ENCODE peak calls at places on chromosomes 4 and X, in four cellular contexts. F is GM12878, Z is SK-N-SH, T is K562. V is an unnamed sample.
A peak's percentile ranks its signal among the peaks of the same experiment; 100 is the strongest.

GRCh38 chrX:17588303-17588702 is 149.0 kb upstream of the SCML1 start:
- DNase-seq in F (no peak), Z (no peak), T (no peak), V (no peak)

GRCh38 chr4:19850909-19851308 is 400.8 kb upstream of the SLIT2 start:
- DNase-seq in F (no peak), Z (no peak), T (no peak), V (no peak)

GRCh38 chr4:105551968-105552746 is at the start of gene ARHGEF38:
- DNase-seq in F (no peak), Z (no peak), T (no peak), V (no peak)

GRCh38 chr4:145840162-145840768 is 98.4 kb downstream of the ZNF827 start:
- DNase-seq in F (peak; percentile 32), Z (peak; percentile 62), T (peak; percentile 15), V (peak; percentile 45)

GRCh38 chr4:181761130-181761529 is 482.1 kb upstream of the TENM3 start:
- DNase-seq in F (no peak), Z (no peak), T (no peak), V (no peak)

GRCh38 chr4:149790172-149790907 is 25.3 kb downstream of the IQCM start:
- DNase-seq in F (no peak), Z (no peak), T (no peak), V (no peak)

GRCh38 chr4:142516686-142517145 is 329.4 kb downstream of the INPP4B start:
- DNase-seq in F (no peak), Z (no peak), T (no peak), V (no peak)

GRCh38 chr4:112813790-112814189 is 176.8 kb downstream of the LARP7 start:
- DNase-seq in F (peak; percentile 67), Z (no peak), T (no peak), V (no peak)

GRCh38 chr4:170248576-170248975 is 158.8 kb upstream of the AADAT start:
- DNase-seq in F (no peak), Z (no peak), T (no peak), V (no peak)

GRCh38 chr4:40963912-40964478 is 214.2 kb downstream of the NSUN7 start:
- DNase-seq in F (no peak), Z (no peak), T (no peak), V (no peak)

GRCh38 chrX:132750312-132751042 is 208.0 kb downstream of the HS6ST2 start:
- DNase-seq in F (no peak), Z (no peak), T (no peak), V (no peak)

GRCh38 chr4:41652971-41653370 is 95.6 kb downstream of the PHOX2B start:
- DNase-seq in F (no peak), Z (no peak), T (no peak), V (no peak)

GRCh38 chr4:8847331-8847730 is 24.3 kb downstream of the HMX1 start:
- DNase-seq in F (no peak), Z (peak; percentile 10), T (no peak), V (no peak)

GRCh38 chr4:141058739-141059507 is 74.3 kb downstream of the RNF150 start:
- DNase-seq in F (no peak), Z (no peak), T (no peak), V (no peak)

GRCh38 chr4:107011312-107011711 is 24.8 kb downstream of the DKK2 start:
- DNase-seq in F (no peak), Z (no peak), T (no peak), V (no peak)

GRCh38 chr4:165965503-165965902 is 92.5 kb downstream of the TLL1 start:
- DNase-seq in F (no peak), Z (no peak), T (no peak), V (peak; percentile 1)

GRCh38 chr4:35934370-35934981 is 309.8 kb downstream of the ARAP2 start:
- DNase-seq in F (peak; percentile 21), Z (peak; percentile 3), T (peak; percentile 4), V (peak; percentile 7)

GRCh38 chrX:74453178-74453577 is 31.9 kb downstream of the SLC16A2 start:
- DNase-seq in F (no peak), Z (no peak), T (no peak), V (no peak)

GRCh38 chrX:12956704-12957541 is 18.0 kb upstream of the TMSB4X start:
- DNase-seq in F (peak; percentile 91), Z (peak; percentile 4), T (peak; percentile 84), V (no peak)

GRCh38 chr4:121057466-121057911 is 14.8 kb downstream of the NDNF start:
- DNase-seq in F (no peak), Z (peak; percentile 42), T (no peak), V (no peak)

GRCh38 chr4:76624271-76624681 is 189.2 kb downstream of the SHROOM3 start:
- DNase-seq in F (no peak), Z (no peak), T (no peak), V (no peak)

GRCh38 chr4:147560632-147561031 is 56.6 kb upstream of the TMEM184C start:
- DNase-seq in F (no peak), Z (no peak), T (no peak), V (no peak)

GRCh38 chrX:41022579-41022978 is 62.7 kb upstream of the USP9X start:
- DNase-seq in F (no peak), Z (no peak), T (no peak), V (peak; percentile 83)

GRCh38 chr4:170400346-170400745 is 310.6 kb upstream of the AADAT start:
- DNase-seq in F (no peak), Z (no peak), T (no peak), V (no peak)

GRCh38 chr4:86564795-86565194 is 29.3 kb upstream of the PTPN13 start:
- DNase-seq in F (no peak), Z (no peak), T (no peak), V (no peak)

GRCh38 chrX:130171446-130172126 is at the start of gene RAB33A:
- DNase-seq in F (no peak), Z (peak; percentile 76), T (no peak), V (no peak)

GRCh38 chr4:107719211-107719926 is 665 bp downstream of the PAPSS1 start:
- DNase-seq in F (no peak), Z (no peak), T (peak; percentile 13), V (peak; percentile 77)

GRCh38 chrX:47595701-47596655 is 13.7 kb downstream of the TIMP1 start:
- DNase-seq in F (no peak), Z (no peak), T (no peak), V (no peak)

GRCh38 chr4:139642364-139642763 is 23.3 kb upstream of the MGST2 start:
- DNase-seq in F (no peak), Z (no peak), T (no peak), V (no peak)

GRCh38 chr4:1323635-1324442 is 23.2 kb upstream of the UVSSA start:
- DNase-seq in F (no peak), Z (no peak), T (no peak), V (no peak)

GRCh38 chr4:4575284-4576211 is 33.7 kb upstream of the STX18 start:
- DNase-seq in F (peak; percentile 9), Z (peak; percentile 78), T (peak; percentile 79), V (no peak)

GRCh38 chrX:8914636-8915035 is 113.5 kb upstream of the FAM9A start:
- DNase-seq in F (no peak), Z (no peak), T (no peak), V (no peak)

GRCh38 chrX:115018040-115018647 is 728 bp upstream of the IL13RA2 start:
- DNase-seq in F (no peak), Z (no peak), T (no peak), V (no peak)

GRCh38 chr4:158938462-158939044 is 164.3 kb upstream of the RAPGEF2 start:
- DNase-seq in F (no peak), Z (no peak), T (no peak), V (no peak)

GRCh38 chr4:1113311-1114009 is at the start of gene RNF212:
- DNase-seq in F (no peak), Z (peak; percentile 79), T (no peak), V (no peak)

GRCh38 chr4:13162886-13163285 is 321.3 kb downstream of the RAB28 start:
- DNase-seq in F (no peak), Z (no peak), T (no peak), V (no peak)

DNA sequence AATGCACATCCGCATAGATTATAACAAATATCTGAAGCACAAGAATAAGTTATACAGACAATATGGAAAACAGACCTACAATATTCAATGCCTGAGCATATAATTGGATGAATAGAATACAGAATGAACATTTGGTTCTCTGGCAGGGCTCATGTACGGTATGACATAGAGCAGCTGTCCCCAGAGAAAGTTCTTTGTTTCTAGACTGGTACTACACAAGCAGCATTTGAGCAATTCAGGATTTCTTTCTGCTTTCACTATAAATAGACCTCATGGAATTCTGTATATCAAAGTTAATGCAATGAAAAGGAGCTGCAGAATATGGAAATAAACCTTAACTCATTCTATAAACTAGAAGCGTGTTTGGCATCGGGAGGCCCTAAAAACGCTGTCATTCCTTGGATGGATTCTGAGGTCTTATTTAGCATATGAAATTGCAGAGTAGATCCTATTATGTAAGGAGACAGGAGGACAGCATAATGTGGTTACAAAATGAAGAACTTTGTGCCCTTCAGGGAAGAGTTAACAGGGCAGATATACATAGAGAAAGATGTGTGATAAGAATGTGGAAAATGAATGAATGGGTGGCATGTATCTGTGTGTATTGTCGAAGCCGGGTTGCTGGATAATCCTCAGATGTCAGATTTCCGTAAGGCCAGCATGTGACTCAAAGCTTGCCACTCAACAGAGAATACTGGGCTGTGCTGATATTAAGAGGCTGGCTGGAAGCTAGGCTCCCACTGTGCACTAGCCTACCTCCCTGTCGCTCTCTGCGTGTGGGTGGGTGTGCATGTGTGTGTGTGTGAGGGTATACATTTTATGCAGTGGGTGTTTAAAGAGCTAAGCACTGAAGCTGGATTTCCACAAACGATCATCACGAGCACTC is 103.3 kb upstream of the SLC4A4 start:
- DNase-seq in F (no peak), Z (no peak), T (no peak), V (no peak)
- TF ChIP-seq NFIC in F (no peak), Z (no peak), T (no peak), V (no peak)

GRCh38 chr4:47694322-47694721 is 143.5 kb downstream of the CORIN start:
- DNase-seq in F (no peak), Z (no peak), T (no peak), V (no peak)
- H3K79me2 ChIP-seq in F (no peaks in the 10 kb centered on the region), Z (no peaks in the 10 kb centered on the region), T (no peaks in the 10 kb centered on the region), V (no peaks in the 10 kb centered on the region)

DNA sequence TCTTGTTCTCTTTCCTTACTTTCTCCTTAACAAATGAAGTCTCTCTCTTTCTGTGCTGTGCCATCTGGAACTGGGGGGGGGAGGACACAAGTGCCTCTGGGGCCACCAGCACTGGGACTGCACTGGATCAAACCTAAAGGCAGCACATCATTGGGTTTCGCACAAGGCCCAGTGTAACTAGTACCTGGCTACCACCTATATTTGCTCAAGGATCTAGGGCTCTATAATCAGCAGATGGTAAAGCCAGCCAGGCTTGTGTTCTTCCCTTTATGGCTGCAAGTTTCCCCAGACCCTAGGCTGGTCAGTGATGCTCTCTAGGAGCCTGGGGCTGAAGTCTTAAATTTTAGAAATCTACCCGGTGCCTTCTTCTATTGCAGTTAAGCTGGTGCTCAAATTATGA is 40.1 kb downstream of the RTL3 start:
- DNase-seq in F (no peak), Z (no peak), T (no peak), V (no peak)
- TF ChIP-seq NFIC in F (no peak), Z (no peak), T (no peak), V (no peak)

GRCh38 chr4:153603835-153604234 is 80.2 kb upstream of the TLR2 start:
- DNase-seq in F (no peak), Z (no peak), T (no peak), V (no peak)

GRCh38 chr4:153603258-153603657 is 80.8 kb upstream of the TLR2 start:
- DNase-seq in F (no peak), Z (no peak), T (no peak), V (no peak)

GRCh38 chr4:153602758-153603157 is 81.3 kb upstream of the TLR2 start:
- DNase-seq in F (no peak), Z (no peak), T (no peak), V (no peak)
- H3K79me2 ChIP-seq in F (peaks cover 4% of the 10 kb centered on the region), Z (no peaks in the 10 kb centered on the region), T (no peaks in the 10 kb centered on the region), V (no peaks in the 10 kb centered on the region)